ENCODE peak calls at places on chromosome 20, in seven cellular contexts. G is MM.1S, L is GM04504, R is OCI-M1, N is body of pancreas, F is left ventricle myocardium superior, A is NB4. E is an unnamed sample.

GRCh38 chr20:43915209-43916072 is 789 bp downstream of the TOX2 start:
- DNase-seq in G (no peak), L (no peak), R (no peak), N (no peak), F (no peak), A (peak), E (peak)

GRCh38 chr20:52230406-52230805 is 38.8 kb upstream of the ZFP64 start:
- DNase-seq in G (no peak), L (peak), R (no peak), N (no peak), F (no peak), A (peak), E (no peak)

GRCh38 chr20:53926428-53927028 is 143.9 kb downstream of the BCAS1 start:
- DNase-seq in G (no peak), L (peak), R (no peak), N (peak), F (no peak), A (peak), E (no peak)

GRCh38 chr20:60046011-60046413 is 87.8 kb downstream of the CDH26 start:
- DNase-seq in G (no peak), L (peak), R (peak), N (no peak), F (no peak), A (peak), E (no peak)

GRCh38 chr20:11338506-11339306 is 579.0 kb upstream of the BTBD3 start:
- DNase-seq in G (no peak), L (no peak), R (peak), N (no peak), F (no peak), A (no peak), E (no peak)

GRCh38 chr20:46118481-46119020 is 437 bp downstream of the CD40 start:
- DNase-seq in G (peak), L (no peak), R (no peak), N (peak), F (peak), A (no peak), E (peak)

GRCh38 chr20:49323622-49324238 is 45.9 kb upstream of the ZNFX1 start:
- DNase-seq in G (peak), L (peak), R (peak), N (peak), F (no peak), A (peak), E (no peak)

GRCh38 chr20:17611540-17612286 is 41.8 kb downstream of the DSTN start:
- DNase-seq in G (peak), L (no peak), R (no peak), N (no peak), F (no peak), A (no peak), E (no peak)

GRCh38 chr20:4563534-4563933 is 158.2 kb upstream of the PRND start:
- DNase-seq in G (peak), L (no peak), R (peak), N (peak), F (no peak), A (peak), E (no peak)

GRCh38 chr20:45924391-45925261 is 9.9 kb upstream of the PCIF1 start:
- DNase-seq in G (no peak), L (no peak), R (no peak), N (peak), F (peak), A (no peak), E (no peak)

GRCh38 chr20:64063389-64064144 is 569 bp downstream of the TCEA2 start:
- DNase-seq in G (no peak), L (no peak), R (no peak), N (no peak), F (peak), A (peak), E (no peak)

GRCh38 chr20:31839782-31840487 is 5.5 kb downstream of the FOXS1 start:
- DNase-seq in G (no peak), L (no peak), R (no peak), N (no peak), F (no peak), A (no peak), E (no peak)

GRCh38 chr20:5714261-5715041 is 35.8 kb upstream of the SHLD1 start:
- DNase-seq in G (peak), L (no peak), R (no peak), N (peak), F (no peak), A (peak), E (no peak)

GRCh38 chr20:40843251-40843650 is 154.2 kb upstream of the MAFB start:
- DNase-seq in G (no peak), L (peak), R (no peak), N (no peak), F (no peak), A (no peak), E (no peak)

GRCh38 chr20:58084966-58085365 is 143.5 kb downstream of the ANKRD60 start:
- DNase-seq in G (no peak), L (no peak), R (no peak), N (peak), F (no peak), A (no peak), E (no peak)

GRCh38 chr20:35232575-35232974 is 6.1 kb downstream of the MMP24 start:
- DNase-seq in G (no peak), L (peak), R (no peak), N (no peak), F (no peak), A (no peak), E (no peak)

GRCh38 chr20:24768226-24768625 is 180.8 kb upstream of the CST7 start:
- DNase-seq in G (no peak), L (no peak), R (no peak), N (peak), F (no peak), A (no peak), E (no peak)

E was measured in natural killer cell treated with Interleukin-12 subunit alpha and Interleukin-12 subunit beta and Interleukin-15 and Interleukin-18, amount 100 ng/mL, for 72 hours.